ENCODE peak calls at places on chromosomes 7 and 10, in nine cellular contexts. W, C, J, P, G, X, D, I and O are unnamed samples.

GRCh38 chr7:95469187-95469586 is 16.6 kb upstream of the ASB4 start:
- DNase-seq in W (no peak), P (no peak), D (no peak), J (no peak), C (no peak), I (no peak), G (no peak), X (no peak), O (no peak)

GRCh38 chr7:138459300-138460175 is 521 bp upstream of the TRIM24 start:
- DNase-seq in P (peak; percentile 97), I (peak; percentile 98), J (peak; percentile 98), G (peak; percentile 98), C (peak; percentile 96), D (peak; percentile 85), X (no peak), W (peak; percentile 98), O (peak; percentile 98)

GRCh38 chr7:118245267-118246040 is 20.9 kb downstream of the ANKRD7 start:
- DNase-seq in I (no peak), G (no peak), C (no peak), D (no peak), X (no peak), P (no peak), W (no peak), J (no peak), O (no peak)

GRCh38 chr10:88092975-88093374 is 229.6 kb downstream of the PTEN start:
- DNase-seq in C (no peak), J (peak; percentile 63), I (no peak), D (no peak), P (no peak), G (no peak), W (no peak), X (no peak), O (no peak)

GRCh38 chr7:104980969-104981670 is 32.9 kb upstream of the KMT2E start:
- DNase-seq in I (peak; percentile 18), P (no peak), W (no peak), J (no peak), C (peak; percentile 54), G (no peak), X (no peak), D (no peak), O (no peak)

GRCh38 chr7:112204776-112205347 is 1.3 kb downstream of the DOCK4 start:
- DNase-seq in W (peak; percentile 17), I (no peak), P (no peak), G (peak; percentile 3), J (peak; percentile 33), X (no peak), D (no peak), C (no peak), O (no peak)

GRCh38 chr7:129684777-129685176 is 73.3 kb downstream of the NRF1 start:
- DNase-seq in J (peak; percentile 27), G (no peak), I (no peak), W (no peak), C (no peak), P (no peak), X (no peak), D (no peak), O (no peak)

GRCh38 chr10:103512591-103513382 is 19.3 kb downstream of the NEURL1 start:
- DNase-seq in J (no peak), D (no peak), C (no peak), G (no peak), P (no peak), X (no peak), I (no peak), W (peak; percentile 90), O (peak; percentile 47)

GRCh38 chr7:111842489-111842888 is 280.2 kb upstream of the IMMP2L start:
- DNase-seq in W (no peak), X (no peak), G (peak; percentile 2), J (no peak), P (no peak), D (no peak), I (no peak), C (no peak), O (no peak)

GRCh38 chr10:88946200-88946599 is 6.4 kb downstream of the ACTA2 start:
- DNase-seq in J (no peak), D (no peak), W (no peak), X (no peak), G (no peak), P (no peak), C (no peak), I (no peak), O (no peak)

GRCh38 chr7:98281757-98282652 is 519 bp downstream of the BRI3 start:
- DNase-seq in W (peak; percentile 50), P (peak; percentile 31), I (no peak), X (peak; percentile 54), D (no peak), G (peak; percentile 58), C (no peak), J (no peak), O (no peak)

GRCh38 chr10:47438857-47439474 is 44.9 kb downstream of the ANXA8 start:
- DNase-seq in G (no peak), J (peak; percentile 31), C (peak; percentile 62), X (peak; percentile 3), P (peak; percentile 57), D (no peak), I (peak; percentile 32), W (peak; percentile 79), O (peak; percentile 72)

GRCh38 chr7:37357277-37357996 is 91.2 kb downstream of the ELMO1 start:
- DNase-seq in I (no peak), G (no peak), W (no peak), D (no peak), C (no peak), P (no peak), J (no peak), X (no peak), O (no peak)

GRCh38 chr7:40374575-40374974 is 239.8 kb downstream of the SUGCT start:
- DNase-seq in P (no peak), G (no peak), W (no peak), I (no peak), D (no peak), J (no peak), X (no peak), C (no peak), O (no peak)

GRCh38 chr10:125096371-125096770 is 64.0 kb downstream of the CTBP2 start:
- DNase-seq in P (no peak), G (no peak), W (no peak), C (no peak), D (no peak), I (no peak), J (no peak), X (no peak), O (no peak)

GRCh38 chr10:71150811-71151210 is 61.6 kb upstream of the UNC5B start:
- DNase-seq in I (no peak), D (no peak), J (no peak), W (no peak), G (no peak), C (no peak), X (no peak), P (no peak), O (no peak)

GRCh38 chr10:89548673-89549072 is 13.3 kb upstream of the SLC16A12 start:
- DNase-seq in P (no peak), W (no peak), D (no peak), X (no peak), G (no peak), I (no peak), J (no peak), C (no peak), O (no peak)

GRCh38 chr7:23680417-23681405 is 712 bp downstream of the FAM221A start:
- DNase-seq in J (no peak), X (peak; percentile 25), W (peak; percentile 86), P (peak; percentile 77), G (peak; percentile 57), D (no peak), C (no peak), I (peak; percentile 64), O (peak; percentile 89)

GRCh38 chr10:67261300-67261797 is 335.5 kb downstream of the LRRTM3 start:
- DNase-seq in D (no peak), J (no peak), G (no peak), I (no peak), X (no peak), W (no peak), C (no peak), P (no peak), O (no peak)

GRCh38 chr7:55250313-55250712 is 114.8 kb upstream of the LANCL2 start:
- DNase-seq in C (peak; percentile 48), D (no peak), X (no peak), G (no peak), W (peak; percentile 45), I (no peak), P (peak; percentile 68), J (peak; percentile 46), O (peak; percentile 73)
- TF ChIP-seq CTCF in C (peak; percentile 79), D (no peak), X (no peak), G (no peak), W (peak; percentile 59), I (peak; percentile 50), P (peak; percentile 45), J (peak; percentile 76), O (peak; percentile 84)

DNA sequence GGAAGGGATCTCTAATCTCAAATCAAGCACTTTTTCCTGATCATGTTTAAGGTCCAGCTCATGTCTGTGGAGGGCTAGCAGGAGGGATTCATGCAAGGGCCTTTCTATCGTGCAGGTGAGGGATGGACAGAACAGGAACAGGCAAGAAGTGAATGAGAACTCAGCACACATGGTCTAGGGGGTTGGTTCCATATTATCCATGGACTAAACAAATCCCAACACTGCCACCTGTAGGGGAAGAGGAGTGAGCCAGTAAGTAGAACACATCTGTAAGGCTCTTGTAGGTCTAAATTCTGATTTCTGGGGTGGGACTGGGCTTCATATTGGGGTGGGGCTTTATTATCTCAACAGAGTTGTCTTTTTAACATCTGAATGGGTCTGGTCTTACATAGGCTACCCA is 138.0 kb upstream of the TARP start:
- DNase-seq in W (no peak), X (no peak), G (peak; percentile 17), I (no peak), D (no peak), C (peak; percentile 21), P (peak; percentile 50), J (no peak), O (peak; percentile 29)
- TF ChIP-seq CTCF in W (no peak), X (no peak), G (no peak), I (no peak), D (no peak), C (peak; percentile 47), P (peak; percentile 28), J (peak; percentile 47), O (peak; percentile 35)

GRCh38 chr10:31617767-31618166 is 298.8 kb downstream of the ZEB1 start:
- DNase-seq in G (no peak), J (no peak), X (no peak), W (no peak), I (no peak), P (no peak), C (no peak), D (no peak), O (no peak)
- TF ChIP-seq CTCF in G (no peak), J (no peak), X (no peak), W (no peak), I (no peak), P (no peak), C (no peak), D (no peak), O (no peak)

DNA sequence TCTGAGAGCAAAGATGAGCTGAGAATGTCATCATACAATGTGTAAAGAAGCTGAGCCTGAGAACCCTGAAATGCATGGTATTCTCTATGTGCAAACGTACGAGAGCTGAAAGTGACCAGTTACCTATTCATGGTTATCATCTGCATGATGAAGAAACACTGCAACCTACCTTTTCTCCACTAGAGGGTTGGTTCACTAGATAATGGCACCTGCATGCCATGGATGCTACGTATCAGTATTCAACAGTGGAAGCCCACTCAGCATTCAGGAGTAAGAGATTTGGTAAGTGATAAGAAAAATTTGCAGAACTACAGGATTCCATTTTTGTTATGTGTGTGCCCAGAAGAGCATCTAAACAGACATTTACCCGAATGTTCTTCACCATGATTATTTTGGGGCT is 145.4 kb downstream of the PTPRN2 start:
- DNase-seq in W (no peak), D (no peak), G (no peak), X (no peak), C (peak; percentile 22), I (no peak), J (no peak), P (no peak), O (no peak)
- TF ChIP-seq CTCF in W (no peak), D (no peak), G (no peak), X (no peak), C (peak; percentile 65), I (peak; percentile 20), J (peak; percentile 44), P (no peak), O (peak; percentile 16)